ENCODE peak calls at places on chromosome 2, in six cellular contexts. D is GM20000, J is tibial artery, A is BJ, N is cardiac muscle cell, P is pulmonary artery endothelial cell. E is an unnamed sample.

GRCh38 chr2:30677231-30677630 is 130.0 kb downstream of the CAPN13 start:
- DNase-seq in N (no peak), J (no peak), D (no peak), P (no peak), A (no peak), E (no peak)

GRCh38 chr2:84071050-84071449 is 388.0 kb downstream of the SUCLG1 start:
- DNase-seq in A (no peak), N (no peak), P (no peak), J (no peak), D (no peak), E (no peak)

GRCh38 chr2:222960126-222960525 is 91.9 kb upstream of the KCNE4 start:
- DNase-seq in J (no peak), N (no peak), A (no peak), D (peak; percentile 16), P (no peak), E (no peak)

GRCh38 chr2:8193686-8194615 is 487.9 kb upstream of the ID2 start:
- DNase-seq in P (no peak), J (no peak), N (no peak), D (no peak), A (no peak), E (no peak)

GRCh38 chr2:189225032-189225431 is 45.5 kb upstream of the COL5A2 start:
- DNase-seq in D (no peak), J (no peak), N (no peak), A (no peak), P (no peak), E (no peak)

GRCh38 chr2:9260411-9261037 is 53.9 kb downstream of the ASAP2 start:
- DNase-seq in J (no peak), D (no peak), P (peak; percentile 47), A (no peak), N (peak; percentile 29), E (no peak)

GRCh38 chr2:230685165-230685560 is 27.5 kb upstream of the CAB39 start:
- DNase-seq in J (no peak), P (no peak), A (no peak), D (no peak), N (no peak), E (no peak)

GRCh38 chr2:45450633-45451032 is 160.4 kb downstream of the SRBD1 start:
- DNase-seq in N (no peak), D (no peak), P (no peak), A (no peak), J (no peak), E (no peak)

GRCh38 chr2:146031158-146031557 is 1511.2 kb upstream of the ZEB2 start:
- DNase-seq in P (no peak), J (no peak), D (no peak), N (peak; percentile 2), A (no peak), E (no peak)

GRCh38 chr2:71498261-71498701 is 44.9 kb downstream of the DYSF start:
- DNase-seq in P (peak; percentile 69), J (no peak), N (peak; percentile 81), A (peak; percentile 59), D (no peak), E (no peak)

E was measured in testis.